ENCODE peak calls at places on chromosomes 7 and 10, in eight cellular contexts. G is upper lobe of right lung; D is CD8-positive, alpha-beta memory T cell; N is brain microvascular endothelial cell; Y is RWPE1; O is CD8-positive, alpha-beta T cell; U is OCI-LY7; L is cardiac muscle cell. Z is an unnamed sample.

GRCh38 chr10:60953420-60953819 is 9.4 kb upstream of the RHOBTB1 start:
- DNase-seq in O (no peak), N (no peak), D (no peak), Y (no peak), U (no peak), G (no peak), L (no peak), Z (no peak)

GRCh38 chr7:5428470-5429252 is 5.0 kb upstream of the TNRC18 start:
- DNase-seq in N (peak), O (no peak), Y (peak), U (no peak), D (no peak), L (peak), G (peak), Z (peak)

GRCh38 chr7:44150466-44150832 is 9.3 kb upstream of the MYL7 start:
- DNase-seq in D (no peak), G (no peak), O (no peak), N (no peak), Y (no peak), U (peak), L (no peak), Z (no peak)

GRCh38 chr7:119377-120163 is 72.8 kb upstream of the FAM20C start:
- DNase-seq in G (peak), U (no peak), O (no peak), L (no peak), N (peak), D (no peak), Y (no peak), Z (no peak)

GRCh38 chr7:29038463-29038862 is 80.3 kb upstream of the TRIL start:
- DNase-seq in D (no peak), Y (no peak), U (no peak), G (no peak), N (peak), L (peak), O (no peak), Z (no peak)

GRCh38 chr7:73977626-73978618 is 50.1 kb upstream of the ELN start:
- DNase-seq in L (no peak), Y (no peak), G (peak), N (no peak), O (no peak), D (no peak), U (no peak), Z (no peak)

GRCh38 chr10:112827091-112827490 is 123.0 kb upstream of the TCF7L2 start:
- DNase-seq in Y (no peak), G (no peak), N (no peak), L (no peak), D (no peak), U (no peak), O (no peak), Z (no peak)

GRCh38 chr10:84205049-84205852 is 10.9 kb downstream of the CDHR1 start:
- DNase-seq in N (peak), L (peak), U (peak), Y (peak), G (no peak), O (peak), D (peak), Z (peak)

GRCh38 chr7:521221-522070 is 1.8 kb upstream of the PDGFA start:
- DNase-seq in G (peak), U (no peak), N (peak), O (no peak), Y (no peak), L (peak), D (no peak), Z (no peak)

GRCh38 chr7:78020131-78020873 is 221.7 kb downstream of the PHTF2 start:
- DNase-seq in D (peak), L (peak), G (no peak), U (peak), Y (peak), O (no peak), N (peak), Z (peak)

GRCh38 chr7:18513343-18513742 is 17.8 kb downstream of the HDAC9 start:
- DNase-seq in D (no peak), U (no peak), Y (no peak), G (no peak), L (no peak), O (no peak), N (no peak), Z (no peak)

GRCh38 chr7:22207724-22208225 is 149.2 kb downstream of the RAPGEF5 start:
- DNase-seq in Y (no peak), D (no peak), L (no peak), N (no peak), U (no peak), G (no peak), O (no peak), Z (no peak)

GRCh38 chr10:110349826-110350225 is 45.1 kb upstream of the SMNDC1 start:
- DNase-seq in L (no peak), N (no peak), U (no peak), G (no peak), Y (no peak), D (no peak), O (no peak), Z (no peak)

GRCh38 chr10:105328441-105328840 is 687.4 kb downstream of the SORCS3 start:
- DNase-seq in L (no peak), Y (no peak), G (no peak), N (no peak), D (no peak), U (no peak), O (no peak), Z (no peak)

GRCh38 chr7:27804139-27804538 is 64.2 kb downstream of the TAX1BP1 start:
- DNase-seq in D (no peak), G (no peak), N (no peak), Y (no peak), O (no peak), U (no peak), L (no peak), Z (no peak)

GRCh38 chr7:81956520-81956919 is 186.7 kb upstream of the HGF start:
- DNase-seq in N (peak), G (no peak), L (peak), D (no peak), O (no peak), U (peak), Y (peak), Z (no peak)

GRCh38 chr10:77004917-77005564 is 632.6 kb downstream of the KCNMA1 start:
- DNase-seq in O (no peak), U (peak), D (no peak), L (peak), Y (peak), N (peak), G (no peak), Z (no peak)

GRCh38 chr7:2512179-2512644 is 7.4 kb upstream of the LFNG start:
- DNase-seq in D (no peak), U (peak), N (no peak), G (no peak), Y (no peak), O (no peak), L (no peak), Z (no peak)

GRCh38 chr7:74217455-74218342 is 7.9 kb downstream of the LAT2 start:
- DNase-seq in L (no peak), D (no peak), O (no peak), G (no peak), U (peak), N (no peak), Y (no peak), Z (no peak)

GRCh38 chr10:75062900-75063299 is 48.6 kb upstream of the SAMD8 start:
- DNase-seq in D (no peak), N (no peak), O (no peak), U (no peak), G (no peak), Y (no peak), L (no peak), Z (no peak)

GRCh38 chr7:4216016-4216415 is 466.1 kb upstream of the FOXK1 start:
- DNase-seq in D (no peak), N (no peak), U (no peak), Y (peak), O (no peak), G (no peak), L (no peak), Z (no peak)

GRCh38 chr7:141158562-141158961 is 84.7 kb downstream of the TMEM178B start:
- DNase-seq in G (no peak), N (peak), D (no peak), L (peak), O (no peak), U (no peak), Y (peak), Z (no peak)

GRCh38 chr10:120423350-120424197 is 33.5 kb upstream of the PLPP4 start:
- DNase-seq in U (peak), O (no peak), L (peak), Y (peak), G (peak), D (no peak), N (peak), Z (no peak)

GRCh38 chr7:35647171-35647574 is 47.8 kb downstream of the HERPUD2 start:
- DNase-seq in O (no peak), U (no peak), G (no peak), Y (no peak), N (peak), L (peak), D (no peak), Z (no peak)

GRCh38 chr10:119567978-119568377 is 25.5 kb upstream of the RGS10 start:
- DNase-seq in O (no peak), G (no peak), N (no peak), L (no peak), Y (no peak), U (peak), D (no peak), Z (no peak)

GRCh38 chr7:156659961-156660360 is 19.4 kb downstream of the RNF32 start:
- DNase-seq in L (no peak), Y (no peak), U (no peak), D (no peak), N (no peak), G (no peak), O (no peak), Z (no peak)

GRCh38 chr10:78381072-78381471 is 347.4 kb downstream of the RPS24 start:
- DNase-seq in L (no peak), D (no peak), U (no peak), G (no peak), N (no peak), O (no peak), Y (no peak), Z (no peak)

GRCh38 chr10:96230527-96230926 is 40.8 kb downstream of the BLNK start:
- DNase-seq in D (no peak), L (no peak), O (no peak), Y (no peak), U (no peak), N (no peak), G (no peak), Z (no peak)

GRCh38 chr7:36181668-36182067 is 28.6 kb downstream of the EEPD1 start:
- DNase-seq in O (no peak), D (no peak), L (no peak), Y (no peak), U (no peak), N (no peak), G (no peak), Z (no peak)

GRCh38 chr7:31734456-31734855 is 47.4 kb downstream of the PPP1R17 start:
- DNase-seq in U (no peak), O (no peak), D (no peak), G (no peak), N (no peak), Y (peak), L (no peak), Z (no peak)

GRCh38 chr10:112639291-112639690 is 192.3 kb downstream of the VTI1A start:
- DNase-seq in G (no peak), Y (peak), N (no peak), O (no peak), L (no peak), U (no peak), D (no peak), Z (no peak)

GRCh38 chr7:32865448-32865847 is 26.1 kb downstream of the KBTBD2 start:
- DNase-seq in O (no peak), G (no peak), D (no peak), L (no peak), U (no peak), Y (no peak), N (no peak), Z (no peak)

GRCh38 chr10:42991442-42992098 is 85.3 kb upstream of the RET start:
- DNase-seq in D (no peak), G (no peak), Y (no peak), U (no peak), O (no peak), L (no peak), N (no peak), Z (no peak)

GRCh38 chr10:132368881-132369635 is 27.9 kb upstream of the PWWP2B start:
- DNase-seq in N (peak), O (no peak), D (peak), L (no peak), Y (no peak), U (no peak), G (no peak), Z (peak)

GRCh38 chr10:102395677-102396197 is at the start of gene NFKB2:
- DNase-seq in N (no peak), G (no peak), L (no peak), O (no peak), Y (no peak), D (no peak), U (peak), Z (no peak)

GRCh38 chr7:27161214-27161720 is 4.1 kb downstream of the HOXA9 start:
- DNase-seq in O (no peak), L (no peak), D (no peak), G (peak), U (no peak), Y (no peak), N (no peak), Z (peak)

GRCh38 chr7:24113506-24113905 is 170.5 kb upstream of the NPY start:
- DNase-seq in D (no peak), G (no peak), O (no peak), N (no peak), L (no peak), U (no peak), Y (no peak), Z (no peak)

GRCh38 chr10:14016011-14016536 is 314.6 kb downstream of the FRMD4A start:
- DNase-seq in N (peak), L (peak), U (no peak), O (no peak), G (no peak), Y (no peak), D (no peak), Z (no peak)

GRCh38 chr7:10677668-10678232 is 295.9 kb upstream of the PHF14 start:
- DNase-seq in D (no peak), O (no peak), L (no peak), N (no peak), Y (no peak), G (no peak), U (no peak), Z (no peak)

GRCh38 chr10:62560207-62560819 is 186.1 kb downstream of the ZNF365 start:
- DNase-seq in D (no peak), N (no peak), L (peak), G (no peak), Y (no peak), U (no peak), O (no peak), Z (peak)

GRCh38 chr7:115911466-115911865 is 119.1 kb downstream of the TFEC start:
- DNase-seq in N (peak), Y (no peak), O (no peak), L (no peak), D (no peak), G (no peak), U (no peak), Z (no peak)
- H3K27ac ChIP-seq in N (no peak), Y (no peak), O (no peak), L (no peak), D (no peak), G (no peak), U (no peak), Z (no peak)

DNA sequence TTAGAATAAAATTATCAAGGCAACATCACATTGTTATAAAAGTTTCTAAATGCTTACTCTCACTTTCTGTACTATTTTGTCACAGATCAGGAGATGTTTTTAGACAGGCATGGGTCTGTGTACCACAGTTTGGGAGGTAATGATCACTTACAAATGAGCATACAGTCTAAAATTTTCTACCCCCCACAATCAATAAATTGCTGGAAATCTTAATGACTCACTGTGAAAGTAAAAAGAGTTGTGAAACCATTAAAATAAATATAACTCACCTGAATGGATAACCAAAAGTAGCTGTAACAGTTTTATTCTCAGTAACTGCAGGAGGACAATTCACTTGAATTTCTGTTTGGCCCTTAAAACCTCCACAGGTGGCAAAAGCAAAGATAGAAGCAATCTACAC is 13.2 kb downstream of the SYPL1 start:
- DNase-seq in Y (no peak), O (no peak), N (no peak), U (no peak), D (no peak), L (no peak), G (no peak), Z (no peak)
- H3K27ac ChIP-seq in Y (peak), O (no peak), N (no peak), U (peak), D (no peak), L (no peak), G (no peak), Z (no peak)

DNA sequence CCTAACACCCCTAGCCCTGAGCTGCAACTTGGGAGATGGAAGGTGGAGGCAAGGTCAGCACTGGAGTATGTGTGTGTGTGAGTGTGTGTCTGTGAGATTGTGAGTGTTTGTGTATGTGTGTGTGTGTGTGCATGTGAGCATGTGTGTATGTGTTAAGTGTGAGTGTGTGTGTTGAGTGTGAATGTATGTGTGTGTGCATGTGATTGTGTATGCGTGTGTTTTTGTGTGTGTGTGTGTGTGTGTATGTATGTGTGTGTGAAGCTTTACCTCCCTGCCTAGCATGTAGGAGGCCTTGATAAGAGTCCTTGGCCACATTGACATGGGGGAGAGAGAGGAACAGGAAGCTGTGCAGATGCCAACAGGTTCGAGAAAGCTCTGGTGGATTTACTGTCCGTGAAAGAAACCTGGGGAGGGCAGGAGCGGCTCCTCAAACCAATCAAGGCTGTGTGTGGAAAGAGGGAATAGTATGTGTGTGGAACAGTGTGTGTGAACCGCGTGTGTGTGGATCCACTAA is 9.3 kb downstream of the RASSF4 start:
- DNase-seq in Y (no peak), G (no peak), O (no peak), N (no peak), L (no peak), U (no peak), D (no peak), Z (peak)
- H3K27ac ChIP-seq in Y (no peak), G (peak), O (no peak), N (no peak), L (no peak), U (no peak), D (no peak), Z (peak)

DNA sequence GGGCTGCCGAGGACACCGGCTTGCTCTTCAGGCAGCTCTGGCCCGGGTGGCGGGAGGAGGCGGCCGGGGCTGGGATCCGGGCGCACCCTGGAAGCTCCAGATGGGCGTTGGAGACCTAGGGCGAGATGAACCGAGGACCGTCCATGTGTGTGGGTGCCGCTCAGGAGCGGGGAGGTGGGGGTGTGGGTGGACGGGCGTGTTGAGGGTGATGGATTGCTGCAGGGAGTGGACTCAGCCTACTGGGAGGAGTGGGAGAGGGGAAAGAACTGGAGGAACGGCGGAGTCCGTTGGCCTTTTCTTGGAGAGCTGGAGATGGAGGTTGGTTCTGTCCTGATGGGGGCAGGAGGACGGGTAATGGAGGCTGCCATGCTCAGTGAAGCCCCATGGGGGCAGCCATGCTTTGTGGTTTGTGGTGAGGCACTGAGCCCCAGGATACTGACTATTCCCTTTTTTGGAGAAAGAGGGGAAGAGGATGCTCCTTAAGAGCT is 27.1 kb downstream of the HIF1AN start:
- DNase-seq in D (no peak), L (peak), U (no peak), O (no peak), N (peak), G (no peak), Y (peak), Z (no peak)
- H3K27ac ChIP-seq in D (no peak), L (no peak), U (no peak), O (no peak), N (no peak), G (no peak), Y (no peak), Z (no peak)

DNA sequence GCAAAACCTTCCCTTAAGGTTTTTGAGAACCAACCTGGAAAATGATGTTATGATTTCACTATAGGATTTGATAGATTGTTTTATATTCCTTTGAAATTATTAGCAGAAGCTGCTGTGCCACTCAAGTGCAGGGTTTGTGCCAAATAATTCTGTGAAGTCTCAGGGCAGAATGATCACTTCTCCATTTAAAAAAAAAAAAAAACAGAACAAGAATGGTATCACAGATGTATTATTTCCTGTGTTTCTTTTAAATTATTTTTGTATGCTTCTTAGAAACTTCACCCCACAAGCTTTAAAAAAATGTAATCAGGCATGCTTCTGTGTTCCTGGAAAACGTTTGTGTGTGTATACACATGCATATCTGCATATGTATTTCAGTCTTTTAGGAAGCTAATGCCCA is 6.4 kb upstream of the CD36 start:
- DNase-seq in N (no peak), U (no peak), L (no peak), G (no peak), D (no peak), Y (no peak), O (no peak), Z (no peak)
- H3K27ac ChIP-seq in N (no peak), U (no peak), L (no peak), G (no peak), D (no peak), Y (no peak), O (no peak), Z (no peak)

GRCh38 chr10:67005981-67006380 is 80.1 kb downstream of the LRRTM3 start:
- DNase-seq in G (no peak), N (no peak), D (no peak), U (no peak), Y (no peak), L (no peak), O (no peak), Z (no peak)
- H3K27ac ChIP-seq in G (no peak), N (no peak), D (no peak), U (no peak), Y (no peak), L (no peak), O (no peak), Z (no peak)

GRCh38 chr10:93073539-93074136 is at the start of gene CYP26A1:
- DNase-seq in Y (no peak), O (no peak), G (no peak), N (no peak), D (no peak), L (no peak), U (no peak), Z (no peak)

GRCh38 chr10:93072713-93073538 is 767 bp upstream of the CYP26A1 start:
- DNase-seq in N (no peak), G (no peak), O (no peak), L (no peak), D (no peak), Y (no peak), U (no peak), Z (no peak)

GRCh38 chr10:93075369-93076221 is 1.9 kb downstream of the CYP26A1 start:
- DNase-seq in Y (no peak), O (no peak), N (no peak), L (no peak), D (no peak), U (no peak), G (no peak), Z (no peak)

GRCh38 chr10:93074597-93075368 is 1.1 kb downstream of the CYP26A1 start:
- DNase-seq in L (no peak), Y (no peak), N (no peak), U (no peak), G (no peak), O (no peak), D (no peak), Z (no peak)

GRCh38 chr10:93074137-93074596 is 474 bp downstream of the CYP26A1 start:
- DNase-seq in N (no peak), Y (no peak), G (no peak), D (no peak), L (no peak), O (no peak), U (no peak), Z (no peak)
- H3K27ac ChIP-seq in N (no peak), Y (no peak), G (no peak), D (no peak), L (no peak), O (no peak), U (no peak), Z (no peak)